ENCODE peak calls at places on chromosome 17, in seven cellular contexts. V, D, T, L, C, W and Z are unnamed samples.

GRCh38 chr17:7846765-7847661 is 7.9 kb upstream of the TMEM88 start:
- DNase-seq in V (no peak), D (no peak), T (no peak), L (no peak), C (no peak), W (no peak), Z (no peak)

GRCh38 chr17:61783120-61783519 is 80.2 kb downstream of the BRIP1 start:
- DNase-seq in T (no peak), W (no peak), D (no peak), C (no peak), L (no peak), V (no peak), Z (no peak)

GRCh38 chr17:42456223-42457106 is 2.2 kb upstream of the ATP6V0A1 start:
- DNase-seq in D (no peak), C (no peak), L (peak), V (peak), T (no peak), W (peak), Z (no peak)

GRCh38 chr17:35514561-35514960 is 22.9 kb downstream of the SLFN12L start:
- DNase-seq in C (no peak), L (no peak), T (no peak), W (no peak), V (no peak), D (no peak), Z (no peak)

GRCh38 chr17:43367588-43368242 is 31.1 kb upstream of the ARL4D start:
- DNase-seq in C (no peak), W (peak), D (no peak), T (peak), V (peak), L (peak), Z (no peak)

GRCh38 chr17:80657561-80657960 is 112.9 kb downstream of the RPTOR start:
- DNase-seq in L (no peak), D (no peak), V (no peak), C (no peak), W (no peak), T (no peak), Z (no peak)

GRCh38 chr17:27457731-27458523 is 1.7 kb downstream of the KSR1 start:
- DNase-seq in C (peak), W (no peak), T (no peak), L (no peak), V (peak), D (no peak), Z (no peak)

GRCh38 chr17:59332890-59333377 is 1.5 kb downstream of the YPEL2 start:
- DNase-seq in L (no peak), D (peak), T (no peak), C (peak), V (peak), W (no peak), Z (no peak)

GRCh38 chr17:17750881-17751280 is 69.6 kb downstream of the RAI1 start:
- DNase-seq in V (no peak), L (peak), D (no peak), C (no peak), W (peak), T (no peak), Z (no peak)

GRCh38 chr17:75683467-75684041 is 16.4 kb downstream of the SAP30BP start:
- DNase-seq in D (no peak), C (no peak), L (no peak), W (no peak), T (peak), V (peak), Z (no peak)

GRCh38 chr17:39194985-39195524 is 2.4 kb downstream of the CACNB1 start:
- DNase-seq in L (no peak), V (no peak), C (peak), D (no peak), W (no peak), T (no peak), Z (no peak)

GRCh38 chr17:41178341-41178740 is 320 bp upstream of the KRTAP4-2 start:
- DNase-seq in D (no peak), T (peak), C (no peak), L (no peak), V (peak), W (no peak), Z (no peak)

GRCh38 chr17:79090503-79091372 is 16.1 kb downstream of the ENGASE start:
- DNase-seq in C (no peak), W (no peak), T (no peak), L (no peak), V (no peak), D (no peak), Z (no peak)

GRCh38 chr17:49224198-49224996 is 6.2 kb downstream of the PHOSPHO1 start:
- DNase-seq in V (peak), D (no peak), W (no peak), T (no peak), L (no peak), C (no peak), Z (no peak)

GRCh38 chr17:4931974-4932373 is at the start of gene GP1BA:
- DNase-seq in W (no peak), V (no peak), C (no peak), L (no peak), T (no peak), D (no peak), Z (no peak)

GRCh38 chr17:77331161-77331864 is 190.5 kb downstream of the SEC14L1 start:
- DNase-seq in T (peak), L (peak), C (peak), D (peak), V (peak), W (peak), Z (no peak)

GRCh38 chr17:77884019-77884418 is 74.5 kb upstream of the TNRC6C start:
- DNase-seq in L (no peak), T (no peak), D (no peak), W (no peak), C (peak), V (peak), Z (no peak)

GRCh38 chr17:34413443-34414076 is 50.5 kb upstream of the CCL1 start:
- DNase-seq in L (peak), C (no peak), V (no peak), T (no peak), D (no peak), W (no peak), Z (no peak)

GRCh38 chr17:48024149-48025039 is 13.2 kb downstream of the COPZ2 start:
- DNase-seq in L (no peak), T (no peak), V (no peak), W (no peak), D (peak), C (peak), Z (no peak)

GRCh38 chr17:51079049-51079448 is 41.6 kb downstream of the SPAG9 start:
- DNase-seq in V (no peak), C (no peak), L (no peak), W (no peak), T (no peak), D (no peak), Z (no peak)

GRCh38 chr17:28125530-28126382 is 83.3 kb downstream of the NLK start:
- DNase-seq in T (no peak), L (no peak), C (no peak), D (no peak), V (no peak), W (no peak), Z (no peak)

GRCh38 chr17:75679706-75680201 is 12.6 kb downstream of the SAP30BP start:
- DNase-seq in W (no peak), T (no peak), L (no peak), C (peak), V (peak), D (no peak), Z (no peak)

GRCh38 chr17:80558046-80558445 is 13.4 kb downstream of the RPTOR start:
- DNase-seq in D (no peak), W (no peak), L (no peak), C (no peak), V (no peak), T (no peak), Z (no peak)

GRCh38 chr17:50615818-50616217 is 18.9 kb upstream of the ABCC3 start:
- DNase-seq in L (no peak), T (no peak), W (no peak), V (no peak), C (no peak), D (no peak), Z (no peak)

GRCh38 chr17:17504341-17505140 is 8.3 kb upstream of the RASD1 start:
- DNase-seq in V (no peak), L (no peak), D (no peak), T (no peak), W (no peak), C (no peak), Z (no peak)

GRCh38 chr17:49471089-49471683 is 23.9 kb upstream of the NGFR start:
- DNase-seq in T (no peak), W (no peak), V (peak), D (no peak), C (peak), L (no peak), Z (no peak)

GRCh38 chr17:68455756-68456528 is 1.4 kb downstream of the WIPI1 start:
- DNase-seq in V (peak), D (no peak), W (no peak), L (no peak), C (no peak), T (peak), Z (no peak)

GRCh38 chr17:42312285-42313130 is 24.2 kb downstream of the STAT5A start:
- DNase-seq in V (peak), L (no peak), D (peak), T (no peak), C (peak), W (peak), Z (peak)

GRCh38 chr17:59093702-59094231 is 12.9 kb downstream of the TRIM37 start:
- DNase-seq in D (no peak), V (peak), T (peak), C (no peak), W (no peak), L (no peak), Z (no peak)

GRCh38 chr17:73492802-73493139 is 151.5 kb downstream of the SDK2 start:
- DNase-seq in V (no peak), D (no peak), W (no peak), L (no peak), C (no peak), T (no peak), Z (no peak)

GRCh38 chr17:8889458-8890210 is 22.2 kb upstream of the PIK3R6 start:
- DNase-seq in T (no peak), D (no peak), W (no peak), L (no peak), C (no peak), V (no peak), Z (no peak)